ENCODE peak calls at places on chromosomes 4 and X, in four cellular contexts. G is A549, E is K562, M is HepG2. Y is an unnamed sample.
A peak's percentile ranks its signal among the peaks of the same experiment; 100 is the strongest.

GRCh38 chrX:1592863-1593201 is 1.4 kb downstream of the AKAP17A start:
- DNase-seq in G (no peak), E (peak; percentile 30), M (no peak), Y (no peak)

GRCh38 chr4:143961084-143961483 is 55.7 kb upstream of the GYPE start:
- DNase-seq in M (no peak), E (peak; percentile 63), G (no peak), Y (no peak)

GRCh38 chrX:103845165-103845653 is 13.2 kb upstream of the RAB9B start:
- DNase-seq in G (peak; percentile 64), E (peak; percentile 54), M (peak; percentile 10), Y (peak; percentile 69)

GRCh38 chr4:82782626-82783025 is 16.0 kb downstream of the SCD5 start:
- DNase-seq in G (no peak), E (no peak), M (no peak), Y (no peak)

GRCh38 chr4:47929682-47930201 is 15.4 kb upstream of the NFXL1 start:
- DNase-seq in G (no peak), M (no peak), E (no peak), Y (no peak)

GRCh38 chrX:72131317-72132294 is at the start of gene RTL5:
- DNase-seq in E (peak; percentile 40), M (peak; percentile 1), G (peak; percentile 86), Y (peak; percentile 46)

GRCh38 chr4:17854076-17854475 is 43.3 kb downstream of the NCAPG start:
- DNase-seq in M (no peak), G (no peak), E (no peak), Y (no peak)

GRCh38 chr4:48602222-48602621 is 112.2 kb downstream of the ZAR1 start:
- DNase-seq in G (no peak), M (no peak), E (no peak), Y (no peak)

GRCh38 chr4:26780524-26780923 is 80.1 kb upstream of the STIM2 start:
- DNase-seq in G (no peak), E (no peak), M (no peak), Y (no peak)

GRCh38 chr4:162586266-162586665 is 422.5 kb upstream of the FSTL5 start:
- DNase-seq in E (no peak), G (no peak), M (no peak), Y (no peak)

GRCh38 chr4:140049924-140050681 is 103.9 kb downstream of the MAML3 start:
- DNase-seq in E (peak; percentile 11), M (no peak), G (peak; percentile 86), Y (peak; percentile 61)

GRCh38 chrX:47030339-47030738 is 47.9 kb upstream of the RGN start:
- DNase-seq in G (peak; percentile 71), M (peak; percentile 53), E (peak; percentile 69), Y (no peak)

GRCh38 chr4:19214591-19214990 is 1037.1 kb upstream of the SLIT2 start:
- DNase-seq in M (no peak), E (no peak), G (no peak), Y (no peak)

GRCh38 chr4:5990446-5991160 is 27.6 kb downstream of the C4orf50 start:
- DNase-seq in M (no peak), E (no peak), G (no peak), Y (no peak)

GRCh38 chr4:74262522-74262921 is 45.7 kb upstream of the EPGN start:
- DNase-seq in M (no peak), G (no peak), E (no peak), Y (no peak)

DNA sequence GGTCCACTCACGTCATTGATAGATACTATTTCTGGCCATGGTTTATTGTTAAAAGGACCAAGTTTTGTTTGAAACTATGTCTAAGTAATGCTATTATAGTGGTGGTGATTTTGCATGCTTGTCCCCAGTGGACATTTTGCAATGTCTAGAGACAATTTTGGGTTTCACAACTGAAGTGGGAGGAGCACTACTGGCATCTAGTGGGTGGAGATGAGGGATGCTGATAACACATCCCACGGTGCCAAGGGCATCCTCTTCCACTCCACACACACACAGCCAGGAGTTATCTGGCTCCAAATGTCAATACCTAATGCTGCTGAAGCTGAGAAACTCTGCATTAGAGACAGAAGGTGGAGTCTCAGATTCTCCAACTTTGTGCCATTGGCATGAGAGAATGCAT is 131.2 kb downstream of the FRMPD4 start:
- DNase-seq in E (no peak), M (no peak), G (peak; percentile 4), Y (no peak)
- TF ChIP-seq HMGXB4 in E (no peak), M (no peak), G (no peak), Y (no peak)

GRCh38 chrX:17375631-17376380 is 806 bp downstream of the NHS start:
- DNase-seq in E (no peak), G (peak; percentile 48), M (no peak), Y (peak; percentile 38)
- TF ChIP-seq HMGXB4 in E (no peak), G (no peak), M (no peak), Y (no peak)

DNA sequence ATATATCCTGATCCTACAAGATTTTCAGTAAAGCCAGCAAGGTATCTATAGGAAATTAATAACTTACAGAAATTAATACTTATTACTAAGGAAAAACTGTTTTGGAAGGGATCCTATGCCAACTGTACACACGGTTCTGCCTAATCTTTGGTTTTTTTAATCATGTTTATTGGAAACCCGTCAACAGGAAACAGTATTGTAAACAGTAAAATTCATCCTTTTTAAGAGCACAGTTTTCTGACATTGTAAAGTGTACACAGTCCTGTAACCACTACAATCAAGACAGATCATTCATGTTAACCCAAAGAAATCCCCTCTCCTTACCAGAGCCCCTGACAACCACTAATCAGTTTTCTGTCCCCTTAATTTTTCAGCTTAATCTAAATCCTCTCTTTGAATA is 9.9 kb downstream of the ABCG2 start:
- DNase-seq in E (no peak), G (no peak), M (no peak), Y (no peak)
- TF ChIP-seq HMGXB4 in E (no peak), G (no peak), M (no peak), Y (no peak)

DNA sequence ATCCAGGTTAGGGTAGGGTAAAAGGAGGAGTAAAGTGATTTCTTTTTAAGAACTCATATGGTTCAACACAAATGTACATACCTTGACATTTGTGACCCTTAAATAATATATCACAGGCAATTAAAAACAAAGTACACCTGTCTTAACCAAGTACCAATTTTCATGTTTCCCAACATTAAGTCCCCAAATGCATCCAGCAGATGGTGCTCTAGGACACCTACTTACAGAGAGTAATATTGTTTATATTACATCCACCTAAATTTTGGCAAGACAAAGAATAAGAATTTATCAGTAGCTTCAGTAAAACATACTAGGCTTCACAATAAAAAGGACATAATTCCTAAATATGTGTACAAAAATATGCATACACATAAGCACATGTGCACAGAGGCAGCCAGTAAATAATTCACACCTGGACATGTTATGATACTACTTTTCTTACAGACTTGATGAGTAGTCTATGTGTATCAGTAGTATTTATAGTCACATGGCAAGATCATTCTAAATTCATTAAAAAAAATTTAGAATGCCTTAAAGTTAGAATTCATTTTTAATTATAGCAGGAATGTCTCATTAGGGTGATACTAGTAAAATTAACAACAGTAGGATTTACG is 219.7 kb downstream of the DCLK2 start:
- DNase-seq in G (peak; percentile 52), M (peak; percentile 41), E (peak; percentile 70), Y (peak; percentile 40)
- TF ChIP-seq HMGXB4 in G (no peak), M (no peak), E (no peak), Y (no peak)

GRCh38 chrX:48511561-48511960 is 2.8 kb downstream of the PORCN start:
- DNase-seq in E (no peak), M (no peak), G (peak; percentile 36), Y (peak; percentile 14)

GRCh38 chrX:48509245-48509590 is 426 bp downstream of the PORCN start:
- DNase-seq in M (no peak), E (no peak), G (no peak), Y (no peak)

GRCh38 chrX:48507246-48507645 is 1.5 kb upstream of the PORCN start:
- DNase-seq in M (no peak), E (no peak), G (no peak), Y (no peak)

GRCh38 chrX:48509619-48510018 is 827 bp downstream of the PORCN start:
- DNase-seq in M (no peak), E (no peak), G (no peak), Y (no peak)

GRCh38 chrX:48508400-48509244 is at the start of gene PORCN:
- DNase-seq in G (peak; percentile 58), E (peak; percentile 88), M (peak; percentile 35), Y (peak; percentile 77)
- TF ChIP-seq HMGXB4 in G (no peak), E (no peak), M (peak; percentile 28), Y (no peak)

GRCh38 chr4:155079866-155080265 is 128.6 kb upstream of the NPY2R start:
- DNase-seq in M (no peak), E (no peak), G (no peak), Y (no peak)
- TF ChIP-seq HMGXB4 in M (no peak), E (no peak), G (no peak), Y (no peak)

Y was measured in WTC11.